ENCODE peak calls at places on chromosomes 4 and X, in five cellular contexts. One of them, this sample, is unnamed.
A peak's percentile ranks its signal among the peaks of the same experiment; 100 is the strongest.

GRCh38 chrX:1262369-1262768 is 6.2 kb upstream of the CSF2RA start:
- DNase-seq in H1: no peak
- DNase-seq in A549: no peak
- DNase-seq in tibial nerve: no peak
- DNase-seq in transverse colon: no peak
- DNase-seq in this sample: no peak

GRCh38 chr4:150462743-150463142 is 119.2 kb upstream of the MAB21L2 start:
- DNase-seq in H1: no peak
- DNase-seq in A549: peak; percentile 11
- DNase-seq in tibial nerve: no peak
- DNase-seq in transverse colon: no peak
- DNase-seq in this sample: no peak

GRCh38 chrX:66728818-66729271 is 90.0 kb upstream of the EDA2R start:
- DNase-seq in H1: peak; percentile 60
- DNase-seq in A549: peak; percentile 74
- DNase-seq in tibial nerve: peak; percentile 25
- DNase-seq in transverse colon: peak; percentile 54
- DNase-seq in this sample: peak; percentile 32

GRCh38 chrX:1316527-1316926 is 20.1 kb upstream of the IL3RA start:
- DNase-seq in H1: no peak
- DNase-seq in A549: no peak
- DNase-seq in tibial nerve: peak; percentile 63
- DNase-seq in transverse colon: peak; percentile 40
- DNase-seq in this sample: peak; percentile 36

GRCh38 chrX:79366888-79367749 is at the start of gene ITM2A:
- DNase-seq in H1: peak; percentile 53
- DNase-seq in A549: no peak
- DNase-seq in tibial nerve: peak; percentile 17
- DNase-seq in transverse colon: peak; percentile 34
- DNase-seq in this sample: peak; percentile 34

GRCh38 chr4:46081211-46081610 is 42.6 kb downstream of the GABRG1 start:
- DNase-seq in H1: no peak
- DNase-seq in A549: no peak
- DNase-seq in tibial nerve: no peak
- DNase-seq in transverse colon: no peak
- DNase-seq in this sample: no peak

GRCh38 chr4:76950846-76951321 is 1.3 kb downstream of the SEPTIN11 start:
- DNase-seq in H1: no peak
- DNase-seq in A549: no peak
- DNase-seq in tibial nerve: no peak
- DNase-seq in transverse colon: peak; percentile 18
- DNase-seq in this sample: no peak

GRCh38 chrX:46953597-46953996 is 41.4 kb downstream of the JADE3 start:
- DNase-seq in H1: no peak
- DNase-seq in A549: peak; percentile 24
- DNase-seq in tibial nerve: no peak
- DNase-seq in transverse colon: no peak
- DNase-seq in this sample: no peak

GRCh38 chrX:7552758-7553157 is 290.2 kb upstream of the VCX start:
- DNase-seq in H1: no peak
- DNase-seq in A549: no peak
- DNase-seq in tibial nerve: no peak
- DNase-seq in transverse colon: no peak
- DNase-seq in this sample: no peak

DNA sequence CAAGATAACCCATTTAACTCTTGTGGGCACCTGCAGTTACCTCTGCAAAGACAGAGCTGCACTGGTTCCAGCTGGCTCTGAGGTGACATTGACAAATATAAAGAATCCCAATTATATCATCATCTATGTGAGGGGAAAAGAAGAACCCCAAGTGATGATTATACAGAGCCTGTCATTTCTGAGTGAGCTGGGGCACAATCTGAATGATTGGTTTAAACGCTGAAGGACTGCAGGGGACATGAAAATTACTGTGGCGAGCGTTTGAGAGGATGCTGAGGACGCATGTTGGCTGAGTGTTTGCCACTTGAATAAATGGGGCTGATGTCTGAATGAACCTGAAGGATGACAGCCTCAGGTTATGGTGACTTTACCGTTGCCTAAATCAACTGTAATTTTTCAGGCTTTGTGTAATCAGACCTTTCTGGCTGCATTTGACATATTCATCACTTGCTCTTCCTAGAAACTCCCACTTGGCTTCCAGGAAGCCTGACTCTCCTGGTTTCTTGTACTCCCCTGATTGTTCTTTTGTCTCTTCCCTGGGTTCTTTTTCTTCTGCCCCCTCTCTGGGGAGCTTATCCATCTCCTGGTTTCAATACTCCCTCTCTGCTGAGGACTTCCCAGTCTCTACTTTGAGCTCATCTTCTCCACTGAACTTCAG is 4.1 kb upstream of the HSD17B10 start:
- DNase-seq in H1: no peak
- DNase-seq in A549: no peak
- DNase-seq in tibial nerve: no peak
- DNase-seq in transverse colon: no peak
- DNase-seq in this sample: no peak
- H3K4me3 ChIP-seq in H1: no peak overlapping the region
- H3K4me3 ChIP-seq in A549: no peak overlapping the region
- H3K4me3 ChIP-seq in tibial nerve: no peak overlapping the region
- H3K4me3 ChIP-seq in transverse colon: no peak overlapping the region
- H3K4me3 ChIP-seq in this sample: no peak overlapping the region

GRCh38 chr4:168408620-168409019 is 71.7 kb downstream of the DDX60L start:
- DNase-seq in H1: no peak
- DNase-seq in A549: peak; percentile 79
- DNase-seq in tibial nerve: peak; percentile 77
- DNase-seq in transverse colon: peak; percentile 53
- DNase-seq in this sample: no peak

GRCh38 chr4:168411318-168412150 is 68.8 kb downstream of the DDX60L start:
- DNase-seq in H1: no peak
- DNase-seq in A549: no peak
- DNase-seq in tibial nerve: no peak
- DNase-seq in transverse colon: no peak
- DNase-seq in this sample: no peak

GRCh38 chr4:168410681-168411080 is 69.6 kb downstream of the DDX60L start:
- DNase-seq in H1: no peak
- DNase-seq in A549: no peak
- DNase-seq in tibial nerve: no peak
- DNase-seq in transverse colon: no peak
- DNase-seq in this sample: no peak

DNA sequence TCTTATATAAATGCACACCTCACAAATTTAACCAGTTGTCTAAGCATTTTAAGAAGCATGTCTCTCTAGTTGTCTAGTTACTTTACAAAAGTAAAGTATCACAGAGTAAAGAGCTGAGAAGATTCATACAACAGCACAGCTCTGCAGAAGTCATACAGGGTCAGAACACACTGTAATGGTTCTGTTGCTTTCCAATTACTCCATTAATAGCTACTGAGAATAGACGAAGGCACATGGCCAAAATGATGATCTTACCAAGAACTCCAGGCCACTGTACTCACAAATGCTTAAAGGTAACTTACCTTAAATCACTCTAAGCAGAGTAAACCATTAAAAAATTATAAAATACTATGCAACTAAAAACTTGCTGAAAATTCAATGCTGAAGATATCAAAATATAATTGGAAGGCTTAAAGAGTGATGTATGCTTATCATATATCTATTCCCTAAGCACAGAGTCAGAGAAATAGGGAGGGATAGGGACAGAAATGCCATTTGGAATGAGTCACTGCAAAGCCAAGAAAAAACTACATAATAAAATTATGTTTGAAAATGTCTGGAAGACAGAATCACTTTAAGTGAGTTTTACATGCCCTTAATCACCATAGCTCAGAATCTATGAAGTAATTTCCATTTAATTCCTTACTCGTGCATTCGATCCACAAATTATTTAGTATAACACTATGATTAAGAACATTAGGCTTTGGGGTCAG is 71.0 kb downstream of the DDX60L start:
- DNase-seq in H1: no peak
- DNase-seq in A549: peak; percentile 19
- DNase-seq in tibial nerve: no peak
- DNase-seq in transverse colon: no peak
- DNase-seq in this sample: no peak
- TF ChIP-seq EP300 in H1: no peak
- TF ChIP-seq EP300 in A549: no peak
- TF ChIP-seq EP300 in tibial nerve: no peak
- TF ChIP-seq EP300 in transverse colon: no peak
- TF ChIP-seq EP300 in this sample: no peak

DNA sequence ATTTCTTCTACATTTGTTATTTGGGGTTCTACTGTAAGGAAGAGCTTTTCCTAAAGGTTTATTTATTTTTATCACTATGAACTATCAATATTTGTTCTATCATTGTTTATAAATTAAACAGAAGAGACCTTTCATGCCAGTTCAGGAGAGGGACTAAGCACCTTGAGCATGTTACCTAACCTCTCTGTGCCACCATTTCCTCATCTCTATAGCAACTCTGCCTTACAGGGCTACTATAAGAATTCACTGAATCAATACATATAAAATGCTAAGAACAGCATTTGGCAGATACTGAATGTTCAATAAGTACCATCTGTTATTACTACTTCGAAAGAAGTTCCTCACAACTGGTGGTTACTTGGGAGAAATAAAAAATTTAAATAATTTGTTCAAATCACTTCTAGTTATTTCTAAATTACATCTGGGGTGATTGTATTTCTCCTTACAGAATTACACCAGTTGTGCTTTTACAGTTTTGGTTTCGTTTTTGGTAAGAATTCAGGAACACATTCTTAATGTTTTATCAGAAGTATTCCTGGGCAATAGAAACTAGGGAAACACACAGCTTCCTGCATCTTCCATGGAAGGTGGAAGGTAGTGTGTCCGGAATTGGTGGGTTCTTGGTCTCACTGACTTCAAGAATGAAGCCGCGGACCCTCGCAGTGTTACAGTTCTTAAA is 32.9 kb downstream of the EREG start:
- DNase-seq in H1: no peak
- DNase-seq in A549: no peak
- DNase-seq in tibial nerve: no peak
- DNase-seq in transverse colon: no peak
- DNase-seq in this sample: no peak
- H3K4me3 ChIP-seq in H1: no peak overlapping the region
- H3K4me3 ChIP-seq in A549: no peak overlapping the region
- H3K4me3 ChIP-seq in tibial nerve: peak overlapping the region; percentile 35
- H3K4me3 ChIP-seq in transverse colon: peak overlapping the region; percentile 44
- H3K4me3 ChIP-seq in this sample: peak overlapping the region; percentile 1

GRCh38 chr4:114277690-114278089 is 298.2 kb upstream of the ARSJ start:
- DNase-seq in H1: no peak
- DNase-seq in A549: no peak
- DNase-seq in tibial nerve: no peak
- DNase-seq in transverse colon: no peak
- DNase-seq in this sample: no peak

GRCh38 chr4:114271031-114271430 is 291.6 kb upstream of the ARSJ start:
- DNase-seq in H1: no peak
- DNase-seq in A549: no peak
- DNase-seq in tibial nerve: no peak
- DNase-seq in transverse colon: no peak
- DNase-seq in this sample: no peak

GRCh38 chr4:114273246-114273645 is 293.8 kb upstream of the ARSJ start:
- DNase-seq in H1: no peak
- DNase-seq in A549: no peak
- DNase-seq in tibial nerve: no peak
- DNase-seq in transverse colon: no peak
- DNase-seq in this sample: no peak

GRCh38 chr4:114267976-114268375 is 288.5 kb upstream of the ARSJ start:
- DNase-seq in H1: no peak
- DNase-seq in A549: no peak
- DNase-seq in tibial nerve: no peak
- DNase-seq in transverse colon: no peak
- DNase-seq in this sample: no peak

GRCh38 chr4:114272226-114272625 is 292.8 kb upstream of the ARSJ start:
- DNase-seq in H1: no peak
- DNase-seq in A549: peak; percentile 76
- DNase-seq in tibial nerve: no peak
- DNase-seq in transverse colon: no peak
- DNase-seq in this sample: no peak
- TF ChIP-seq EP300 in H1: no peak
- TF ChIP-seq EP300 in A549: no peak
- TF ChIP-seq EP300 in tibial nerve: no peak
- TF ChIP-seq EP300 in transverse colon: no peak
- TF ChIP-seq EP300 in this sample: no peak

GRCh38 chr4:102345795-102346100 is 466 bp upstream of the SLC39A8 start:
- DNase-seq in H1: no peak
- DNase-seq in A549: no peak
- DNase-seq in tibial nerve: no peak
- DNase-seq in transverse colon: no peak
- DNase-seq in this sample: no peak
- H3K4me3 ChIP-seq in H1: peak overlapping the region; percentile 69
- H3K4me3 ChIP-seq in A549: peak overlapping the region; percentile 56
- H3K4me3 ChIP-seq in tibial nerve: peak overlapping the region; percentile 65
- H3K4me3 ChIP-seq in transverse colon: peak overlapping the region; percentile 76
- H3K4me3 ChIP-seq in this sample: peak overlapping the region; percentile 59

DNA sequence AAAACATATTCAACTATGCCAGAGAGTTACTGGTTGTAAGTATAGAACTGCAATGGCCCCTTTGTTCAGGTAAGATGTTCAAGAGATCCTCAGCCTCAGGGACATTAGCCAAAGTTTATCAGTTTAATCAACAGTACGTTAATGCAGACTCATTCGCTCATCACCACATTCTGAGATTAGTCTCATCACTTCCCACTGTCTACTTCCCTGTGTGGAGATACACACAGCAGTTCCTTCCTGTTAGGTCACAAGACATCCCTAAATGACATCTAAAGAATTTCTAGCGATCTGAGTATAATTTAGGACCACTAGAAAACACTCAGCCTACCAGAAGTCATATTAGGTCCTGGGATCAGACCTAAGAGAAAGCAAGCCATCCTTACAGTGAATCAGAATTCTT is 10.4 kb downstream of the SLC10A7 start:
- DNase-seq in H1: no peak
- DNase-seq in A549: no peak
- DNase-seq in tibial nerve: no peak
- DNase-seq in transverse colon: no peak
- DNase-seq in this sample: no peak
- TF ChIP-seq EP300 in H1: no peak
- TF ChIP-seq EP300 in A549: no peak
- TF ChIP-seq EP300 in tibial nerve: no peak
- TF ChIP-seq EP300 in transverse colon: no peak
- TF ChIP-seq EP300 in this sample: no peak

GRCh38 chrX:71911023-71911730 is 532 bp downstream of the NHSL2 start:
- DNase-seq in H1: peak; percentile 73
- DNase-seq in A549: peak; percentile 64
- DNase-seq in tibial nerve: no peak
- DNase-seq in transverse colon: peak; percentile 9
- DNase-seq in this sample: no peak
- H3K4me3 ChIP-seq in H1: peak overlapping the region; percentile 53
- H3K4me3 ChIP-seq in A549: peak overlapping the region; percentile 57
- H3K4me3 ChIP-seq in tibial nerve: peak overlapping the region; percentile 64
- H3K4me3 ChIP-seq in transverse colon: peak overlapping the region; percentile 49
- H3K4me3 ChIP-seq in this sample: peak overlapping the region; percentile 50

GRCh38 chr4:186826866-186827541 is 103.3 kb upstream of the FAT1 start:
- DNase-seq in H1: no peak
- DNase-seq in A549: no peak
- DNase-seq in tibial nerve: no peak
- DNase-seq in transverse colon: no peak
- DNase-seq in this sample: no peak
- TF ChIP-seq EP300 in H1: no peak
- TF ChIP-seq EP300 in A549: no peak
- TF ChIP-seq EP300 in tibial nerve: no peak
- TF ChIP-seq EP300 in transverse colon: no peak
- TF ChIP-seq EP300 in this sample: no peak